ENCODE peak calls at places on chromosome 1, in four cellular contexts. W, K, R and U are unnamed samples.

GRCh38 chr1:101128851-101129250 is 103.3 kb upstream of the DPH5 start:
- DNase-seq in W (no peak), K (no peak), R (no peak), U (no peak)

GRCh38 chr1:157025856-157026255 is 19.7 kb downstream of the ARHGEF11 start:
- DNase-seq in W (no peak), K (no peak), R (no peak), U (no peak)

GRCh38 chr1:40096646-40096976 is 441 bp downstream of the PPT1 start:
- DNase-seq in W (no peak), K (no peak), R (no peak), U (no peak)

GRCh38 chr1:182235952-182236650 is 155.5 kb downstream of the GLUL start:
- DNase-seq in W (no peak), K (no peak), R (peak; percentile 71), U (no peak)

GRCh38 chr1:191707288-191707687 is 451.0 kb upstream of the RGS18 start:
- DNase-seq in W (no peak), K (no peak), R (no peak), U (no peak)

GRCh38 chr1:64598100-64598571 is 128.2 kb downstream of the CACHD1 start:
- DNase-seq in W (no peak), K (no peak), R (peak; percentile 28), U (no peak)

GRCh38 chr1:181155339-181155738 is 66.8 kb downstream of the IER5 start:
- DNase-seq in W (no peak), K (no peak), R (no peak), U (no peak)

GRCh38 chr1:39297534-39297933 is 93.0 kb downstream of the MACF1 start:
- DNase-seq in W (no peak), K (no peak), R (no peak), U (no peak)

GRCh38 chr1:59732219-59732955 is 82.4 kb upstream of the HOOK1 start:
- DNase-seq in W (no peak), K (no peak), R (no peak), U (no peak)

GRCh38 chr1:61605607-61606321 is 119.2 kb downstream of the TM2D1 start:
- DNase-seq in W (no peak), K (no peak), R (peak; percentile 58), U (no peak)